ENCODE peak calls at places on chromosomes 4 and X, in seven cellular contexts. V, H, U, B, R, Q and P are unnamed samples.

GRCh38 chr4:8871417-8872401 is at the start of gene HMX1:
- DNase-seq in U (no peak), R (no peak), Q (no peak), V (peak), H (no peak), B (no peak), P (peak)

GRCh38 chrX:122188751-122189150 is 995.3 kb upstream of the GRIA3 start:
- DNase-seq in B (peak), U (peak), Q (no peak), V (no peak), H (no peak), R (no peak), P (no peak)

GRCh38 chr4:89217594-89217993 is 90.0 kb downstream of the GPRIN3 start:
- DNase-seq in R (no peak), B (no peak), Q (no peak), V (no peak), H (no peak), U (no peak), P (no peak)

GRCh38 chr4:106315476-106315967 is 487 bp downstream of the TBCK start:
- DNase-seq in Q (no peak), V (peak), B (peak), U (peak), R (peak), H (peak), P (no peak)

GRCh38 chrX:44675364-44676024 is 132.8 kb upstream of the FUNDC1 start:
- DNase-seq in V (peak), H (peak), Q (peak), B (peak), R (no peak), U (peak), P (no peak)

GRCh38 chr4:181822005-181822375 is 421.2 kb upstream of the TENM3 start:
- DNase-seq in V (no peak), Q (no peak), H (no peak), R (no peak), U (peak), B (peak), P (no peak)

GRCh38 chrX:9396930-9397329 is 67.9 kb upstream of the TBL1X start:
- DNase-seq in R (no peak), U (peak), V (peak), H (no peak), Q (no peak), B (no peak), P (no peak)

GRCh38 chrX:24014388-24015018 is 12.5 kb downstream of the KLHL15 start:
- DNase-seq in Q (no peak), R (no peak), H (no peak), U (peak), B (no peak), V (peak), P (no peak)

GRCh38 chrX:49756692-49757091 is 60.9 kb upstream of the PAGE1 start:
- DNase-seq in V (no peak), H (no peak), Q (no peak), B (no peak), U (no peak), R (no peak), P (no peak)

GRCh38 chr4:183074288-183074990 is 24.6 kb upstream of the WWC2 start:
- DNase-seq in V (no peak), R (no peak), B (no peak), Q (no peak), H (no peak), U (no peak), P (no peak)

GRCh38 chr4:89247951-89248350 is 59.6 kb downstream of the GPRIN3 start:
- DNase-seq in B (no peak), R (no peak), Q (no peak), V (no peak), U (no peak), H (no peak), P (no peak)

GRCh38 chr4:185110375-185110823 is 32.7 kb upstream of the SLC25A4 start:
- DNase-seq in U (no peak), B (no peak), H (no peak), R (no peak), Q (no peak), V (no peak), P (no peak)

GRCh38 chrX:2817036-2817435 is 11.7 kb upstream of the GYG2 start:
- DNase-seq in U (no peak), V (no peak), Q (no peak), R (no peak), B (no peak), H (no peak), P (no peak)

GRCh38 chrX:13717697-13718483 is 16.5 kb downstream of the TRAPPC2 start:
- DNase-seq in B (no peak), R (no peak), H (no peak), Q (no peak), U (peak), V (no peak), P (no peak)

GRCh38 chrX:103554687-103555417 is 30.5 kb upstream of the TCEAL4 start:
- DNase-seq in U (peak), V (peak), Q (no peak), H (no peak), B (peak), R (peak), P (peak)

GRCh38 chrX:989959-990510 is 222.4 kb downstream of the CRLF2 start:
- DNase-seq in H (peak), R (peak), B (peak), V (peak), U (peak), Q (peak), P (peak)

GRCh38 chr4:102355748-102356147 is 10.5 kb upstream of the SLC39A8 start:
- DNase-seq in U (no peak), B (no peak), R (no peak), H (no peak), Q (no peak), V (no peak), P (no peak)

GRCh38 chr4:128810331-128810870 is 901 bp downstream of the JADE1 start:
- DNase-seq in R (peak), B (peak), V (peak), Q (peak), U (peak), H (no peak), P (no peak)

GRCh38 chrX:29690061-29690460 is 525.3 kb upstream of the MAGEB2 start:
- DNase-seq in Q (no peak), V (no peak), H (no peak), U (peak), B (peak), R (no peak), P (no peak)

GRCh38 chrX:119885554-119886428 is 9.9 kb upstream of the AKAP14 start:
- DNase-seq in B (no peak), R (no peak), Q (no peak), V (no peak), H (no peak), U (peak), P (no peak)

GRCh38 chrX:153874366-153875125 is 11.4 kb downstream of the L1CAM start:
- DNase-seq in B (no peak), Q (no peak), U (no peak), V (no peak), R (no peak), H (no peak), P (no peak)

GRCh38 chr4:184335520-184335919 is 117.8 kb upstream of the ENPP6 start:
- DNase-seq in B (no peak), U (no peak), H (no peak), V (no peak), Q (no peak), R (no peak), P (no peak)

GRCh38 chr4:163110442-163110841 is 56.2 kb downstream of the NAF1 start:
- DNase-seq in Q (no peak), V (no peak), R (no peak), U (no peak), B (no peak), H (no peak), P (no peak)

GRCh38 chr4:163113921-163114703 is 52.6 kb downstream of the NAF1 start:
- DNase-seq in Q (no peak), R (no peak), H (no peak), B (no peak), U (peak), V (no peak), P (no peak)

GRCh38 chr4:163109967-163110366 is 56.7 kb downstream of the NAF1 start:
- DNase-seq in V (no peak), H (no peak), Q (no peak), R (peak), U (no peak), B (no peak), P (no peak)

GRCh38 chr4:163108614-163109013 is 58.1 kb downstream of the NAF1 start:
- DNase-seq in Q (no peak), U (no peak), R (no peak), H (no peak), V (no peak), B (no peak), P (no peak)

GRCh38 chr4:163111588-163111987 is 55.1 kb downstream of the NAF1 start:
- DNase-seq in Q (no peak), B (peak), H (no peak), V (peak), U (peak), R (no peak), P (no peak)
- TF ChIP-seq CTCF in Q (no peak), B (no peak), H (no peak), V (peak), U (peak), R (no peak), P (peak)

GRCh38 chrX:14964500-14964899 is 91.3 kb downstream of the MOSPD2 start:
- DNase-seq in R (no peak), U (peak), Q (no peak), B (peak), V (no peak), H (no peak), P (no peak)
- TF ChIP-seq CTCF in R (no peak), U (peak), Q (no peak), B (no peak), V (no peak), H (no peak), P (no peak)

DNA sequence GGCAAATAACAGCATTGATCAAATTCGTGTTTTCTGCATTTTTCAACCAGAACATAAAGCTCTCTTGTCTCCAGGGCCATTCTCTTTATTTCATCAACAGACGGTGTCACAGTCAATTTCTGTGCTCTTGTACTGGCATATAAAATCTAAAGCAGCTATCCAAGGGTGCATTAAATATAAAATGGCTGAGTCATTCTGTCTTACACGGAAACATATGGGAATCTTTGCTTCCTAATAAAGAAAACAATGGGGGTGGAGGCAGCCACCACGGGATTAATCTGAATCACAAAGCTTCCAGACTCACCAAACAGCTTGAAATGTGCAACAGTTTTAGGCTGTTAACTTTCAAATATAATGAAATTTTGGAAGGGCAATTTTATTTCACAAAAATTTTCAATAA is 132.6 kb downstream of the IL15 start:
- DNase-seq in H (no peak), B (peak), U (peak), R (no peak), Q (no peak), V (no peak), P (no peak)
- TF ChIP-seq CTCF in H (no peak), B (no peak), U (no peak), R (no peak), Q (no peak), V (no peak), P (no peak)

GRCh38 chr4:13968723-13969122 is 341.2 kb upstream of the BOD1L1 start:
- DNase-seq in V (no peak), B (peak), R (no peak), Q (no peak), U (no peak), H (no peak), P (no peak)
- TF ChIP-seq CTCF in V (no peak), B (no peak), R (no peak), Q (no peak), U (no peak), H (no peak), P (no peak)

GRCh38 chr4:133498149-133498548 is 349.1 kb downstream of the PCDH10 start:
- DNase-seq in R (no peak), U (peak), H (no peak), V (no peak), Q (no peak), B (peak), P (no peak)
- TF ChIP-seq CTCF in R (no peak), U (no peak), H (no peak), V (no peak), Q (no peak), B (no peak), P (no peak)